ENCODE peak calls at places on chromosomes 2 and 18, in five cellular contexts. K is HepG2, Z is A549, J is K562, Q is H1. M is an unnamed sample.

GRCh38 chr2:111918383-111918806 is 20.0 kb downstream of the MERTK start:
- DNase-seq in K (no peak), Z (no peak), J (peak; percentile 51), Q (no peak), M (peak; percentile 97)

GRCh38 chr2:69773201-69773600 is 31.3 kb downstream of the ANXA4 start:
- DNase-seq in K (no peak), Z (no peak), J (no peak), Q (no peak), M (peak; percentile 59)

GRCh38 chr2:23453936-23454460 is 69.0 kb downstream of the KLHL29 start:
- DNase-seq in K (no peak), Z (no peak), J (no peak), Q (no peak), M (no peak)

GRCh38 chr2:195450537-195451113 is 206.4 kb upstream of the SLC39A10 start:
- DNase-seq in K (no peak), Z (no peak), J (no peak), Q (no peak), M (no peak)

GRCh38 chr18:47422524-47422923 is 171.1 kb upstream of the SKOR2 start:
- DNase-seq in K (no peak), Z (no peak), J (peak; percentile 62), Q (no peak), M (no peak)

GRCh38 chr2:58930541-58930940 is 689.4 kb upstream of the FANCL start:
- DNase-seq in K (no peak), Z (no peak), J (no peak), Q (no peak), M (peak; percentile 2)

GRCh38 chr2:239197146-239197545 is 203.7 kb downstream of the HDAC4 start:
- DNase-seq in K (no peak), Z (no peak), J (no peak), Q (no peak), M (no peak)

GRCh38 chr18:21786526-21786925 is 45.9 kb downstream of the MIB1 start:
- DNase-seq in K (no peak), Z (no peak), J (no peak), Q (no peak), M (no peak)

GRCh38 chr18:59123588-59124369 is 15.9 kb upstream of the SEC11C start:
- DNase-seq in K (no peak), Z (peak; percentile 35), J (no peak), Q (no peak), M (peak; percentile 94)

GRCh38 chr18:79493801-79494211 is 98.1 kb downstream of the NFATC1 start:
- DNase-seq in K (no peak), Z (no peak), J (no peak), Q (no peak), M (no peak)

GRCh38 chr2:37459095-37459981 is 114.9 kb downstream of the QPCT start:
- DNase-seq in K (no peak), Z (no peak), J (no peak), Q (no peak), M (peak; percentile 89)

GRCh38 chr18:78913830-78914585 is 65.6 kb upstream of the SALL3 start:
- DNase-seq in K (no peak), Z (no peak), J (no peak), Q (no peak), M (no peak)

GRCh38 chr2:191150451-191151314 is at the start of gene STAT4:
- DNase-seq in K (no peak), Z (peak; percentile 67), J (no peak), Q (peak; percentile 25), M (peak; percentile 47)

DNA sequence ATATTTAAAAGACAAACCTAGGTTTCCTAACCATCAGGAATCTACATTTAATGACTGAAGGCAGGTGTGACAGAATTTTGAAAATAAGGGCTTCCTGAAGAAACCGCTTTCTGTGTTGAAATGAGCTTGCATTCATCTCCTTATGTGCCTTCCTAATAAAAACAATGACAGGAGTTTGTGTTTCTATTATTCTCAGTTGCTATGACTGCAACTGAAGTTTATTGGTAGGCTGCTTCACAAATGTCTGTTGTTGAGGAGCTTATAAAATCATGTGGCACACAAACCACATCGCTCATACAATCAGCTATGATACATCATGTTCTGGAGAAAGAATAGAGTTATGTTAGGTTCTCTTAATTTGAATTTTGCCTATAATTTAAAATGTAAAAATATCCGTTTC is 362.7 kb upstream of the SLC8A1 start:
- DNase-seq in K (no peak), Z (no peak), J (no peak), Q (no peak), M (no peak)
- TF ChIP-seq MAFK in K (no peak), Z (no peak), J (no peak), Q (no peak), M (no peak)

DNA sequence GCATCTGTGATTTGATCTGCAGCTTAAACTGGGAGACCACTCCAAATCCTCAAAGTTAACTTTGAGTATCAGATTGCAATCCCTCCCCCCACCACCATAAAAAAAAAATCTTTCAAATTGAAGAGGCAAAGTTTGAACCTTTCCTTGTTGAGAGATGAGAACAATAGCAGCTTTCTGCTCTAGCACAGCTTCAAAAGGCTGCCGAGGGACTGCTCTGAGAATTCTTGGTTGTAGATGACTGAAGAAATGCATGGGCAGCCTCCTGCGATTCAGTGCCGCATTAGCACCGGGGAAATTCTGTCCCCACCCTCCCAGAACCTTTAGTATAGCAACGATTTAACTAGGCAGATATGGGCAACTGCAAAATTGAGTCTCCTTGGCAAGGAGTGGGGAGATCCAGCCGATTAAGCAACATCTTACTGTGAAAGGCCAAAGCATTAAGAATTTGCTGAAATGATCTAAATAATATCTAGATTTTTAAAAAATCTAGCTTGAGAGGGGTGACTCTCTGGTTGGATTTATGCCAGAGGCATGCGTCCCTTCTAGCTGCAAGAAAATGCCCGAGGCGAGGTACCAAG is 3.9 kb upstream of the SP5 start:
- DNase-seq in K (peak; percentile 81), Z (no peak), J (no peak), Q (no peak), M (no peak)
- TF ChIP-seq MAFK in K (no peak), Z (no peak), J (no peak), Q (no peak), M (no peak)

DNA sequence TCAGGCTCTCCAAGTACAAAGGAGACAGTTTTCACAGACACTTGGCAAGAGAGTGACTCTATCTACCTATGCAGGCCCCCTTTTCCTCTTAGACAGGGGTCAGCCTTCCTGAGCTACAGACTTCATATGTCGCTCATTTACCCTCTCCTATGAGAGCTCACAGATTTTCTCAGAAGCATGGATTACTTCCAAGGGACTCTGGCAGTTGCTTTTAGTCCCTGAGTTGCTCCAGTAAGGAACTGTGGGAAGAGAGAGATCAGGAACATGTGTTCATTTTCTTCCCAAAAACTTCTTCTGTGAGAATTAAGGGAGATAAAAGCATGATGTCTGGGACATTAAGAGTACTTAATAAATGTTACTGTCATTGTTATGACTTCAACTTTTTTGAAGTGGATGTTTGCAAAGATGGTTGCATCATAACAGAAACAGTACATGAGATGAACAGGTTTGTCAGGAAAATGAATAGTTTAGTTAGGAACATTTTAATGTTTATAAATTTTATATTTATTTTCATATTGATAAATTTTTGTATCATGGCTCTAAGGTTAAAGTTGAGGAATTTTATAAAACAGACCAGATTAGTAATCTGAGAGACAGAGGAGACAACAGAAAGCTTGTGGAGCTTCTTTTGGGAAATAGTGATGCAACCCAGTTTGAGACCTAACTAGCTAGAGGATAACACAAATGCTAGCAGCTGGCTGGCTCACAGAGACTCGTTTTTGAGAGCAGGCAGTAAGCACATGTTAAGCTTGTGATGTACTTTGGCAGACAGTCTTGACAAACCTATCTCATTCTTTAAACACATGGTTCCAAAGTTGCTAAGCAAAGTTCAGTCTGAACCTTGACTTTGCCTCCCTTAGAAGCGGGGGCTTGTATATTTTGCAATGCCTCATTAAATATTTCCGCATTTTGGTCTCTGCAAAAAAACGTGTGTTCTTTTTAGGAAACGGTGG is 21.7 kb upstream of the UGP2 start:
- DNase-seq in K (peak; percentile 92), Z (no peak), J (no peak), Q (no peak), M (peak; percentile 61)
- TF ChIP-seq MAFK in K (no peak), Z (no peak), J (no peak), Q (no peak), M (no peak)

DNA sequence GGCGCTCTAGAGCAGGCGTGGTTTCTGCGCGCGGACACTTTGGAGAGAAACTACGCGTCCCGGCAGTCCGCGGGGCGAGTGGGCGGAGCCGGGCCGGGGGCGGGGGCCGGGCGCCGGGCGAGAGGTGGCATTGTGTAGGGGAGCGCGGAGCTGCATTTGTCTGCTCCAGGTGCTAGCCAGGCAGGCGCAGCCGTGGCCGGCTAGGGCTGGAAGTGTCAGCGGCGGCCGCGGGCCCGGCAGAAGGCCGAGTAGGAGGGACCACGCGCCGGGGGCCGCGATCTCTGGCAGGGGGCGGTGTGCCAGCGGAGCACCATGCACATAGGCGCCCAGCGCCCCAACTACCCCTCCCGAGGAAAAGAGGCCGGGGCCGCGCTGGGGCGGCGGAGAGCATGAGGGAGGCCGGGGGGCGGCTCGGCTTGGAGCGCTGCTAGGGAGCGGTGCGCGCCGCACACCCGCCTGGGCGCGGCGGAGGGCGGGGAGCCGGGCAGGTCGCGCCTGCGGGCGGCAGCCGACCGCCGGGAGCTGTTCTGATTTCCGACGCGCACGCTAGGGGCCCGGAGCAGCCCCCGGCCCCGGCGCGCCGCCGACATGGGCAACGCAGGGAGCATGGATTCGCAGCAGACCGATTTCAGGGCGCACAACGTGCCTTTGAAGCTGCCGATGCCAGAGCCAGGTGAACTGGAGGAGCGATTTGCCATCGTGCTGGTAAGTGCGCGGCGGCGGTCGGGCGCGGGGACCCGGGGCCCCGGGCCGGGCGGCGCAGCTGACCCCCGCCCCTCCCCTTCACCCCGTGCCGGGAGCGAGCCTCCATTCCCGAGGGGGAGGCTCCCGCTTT is at the start of gene FMNL2:
- DNase-seq in K (peak; percentile 88), Z (peak; percentile 85), J (peak; percentile 81), Q (peak; percentile 57), M (peak; percentile 65)
- TF ChIP-seq MAFK in K (no peak), Z (no peak), J (no peak), Q (no peak), M (no peak)

GRCh38 chr2:121570665-121571055 is 40.0 kb downstream of the RNU4ATAC start:
- DNase-seq in K (no peak), Z (no peak), J (no peak), Q (no peak), M (no peak)
- TF ChIP-seq MAFK in K (no peak), Z (no peak), J (no peak), Q (no peak), M (no peak)

DNA sequence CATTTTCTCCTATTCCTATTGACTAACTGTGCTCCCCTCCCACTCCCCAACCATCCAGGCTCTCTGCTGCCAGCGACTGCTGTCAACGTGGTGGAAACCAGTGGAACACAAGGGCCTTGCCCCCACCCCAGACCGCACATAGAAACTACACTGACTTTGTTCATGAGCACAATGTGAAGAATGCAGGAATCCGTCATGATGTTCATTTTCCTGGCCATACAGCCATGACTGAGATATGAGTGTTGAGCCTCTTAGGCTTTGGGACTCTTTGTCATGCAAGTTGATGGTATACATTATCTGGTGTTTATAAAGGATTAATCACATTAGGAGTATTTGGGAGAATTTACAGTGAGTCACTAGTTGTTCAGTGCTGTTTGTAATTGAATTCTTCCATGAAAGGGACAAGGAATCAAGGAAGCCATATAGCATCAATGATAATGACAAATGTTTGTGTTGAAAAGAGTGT is 91.2 kb downstream of the EPB41L5 start:
- DNase-seq in K (no peak), Z (no peak), J (no peak), Q (no peak), M (peak; percentile 99)
- TF ChIP-seq MAFK in K (no peak), Z (no peak), J (no peak), Q (no peak), M (no peak)

GRCh38 chr2:179437430-179437829 is 172.8 kb upstream of the SESTD1 start:
- DNase-seq in K (no peak), Z (no peak), J (no peak), Q (no peak), M (no peak)
- TF ChIP-seq MAFK in K (no peak), Z (no peak), J (no peak), Q (no peak), M (no peak)